ENCODE peak calls at places on chromosomes 7 and 10, in eight cellular contexts. N, U, F, A, J, K, C and Z are unnamed samples.

GRCh38 chr10:49001402-49001801 is 61.8 kb upstream of the LRRC18 start:
- DNase-seq in N (no peak), F (peak), C (no peak), J (no peak), A (no peak), K (no peak), U (no peak), Z (no peak)

GRCh38 chr7:148856891-148857290 is 27.2 kb downstream of the EZH2 start:
- DNase-seq in F (no peak), C (peak), U (no peak), A (no peak), J (no peak), N (peak), K (no peak), Z (peak)

GRCh38 chr10:22325272-22325947 is 4.5 kb downstream of the BMI1 start:
- DNase-seq in C (peak), J (peak), A (peak), N (peak), U (peak), K (peak), F (peak), Z (peak)

GRCh38 chr7:128167791-128168666 is 73.0 kb upstream of the LEP start:
- DNase-seq in A (peak), F (no peak), C (no peak), K (no peak), U (no peak), J (no peak), N (no peak), Z (no peak)

GRCh38 chr7:151282111-151282510 is 33.6 kb upstream of the SMARCD3 start:
- DNase-seq in J (no peak), F (no peak), K (no peak), U (no peak), C (no peak), N (no peak), A (no peak), Z (no peak)

GRCh38 chr7:77734590-77735421 is 38.5 kb downstream of the RSBN1L start:
- DNase-seq in A (peak), K (no peak), N (no peak), C (no peak), U (no peak), J (no peak), F (no peak), Z (no peak)

GRCh38 chr10:71434760-71435394 is 38.2 kb downstream of the CDH23 start:
- DNase-seq in K (no peak), A (peak), J (no peak), F (no peak), C (no peak), U (no peak), N (no peak), Z (no peak)

GRCh38 chr10:95606922-95607321 is 45.8 kb upstream of the SORBS1 start:
- DNase-seq in A (no peak), C (no peak), N (peak), F (no peak), J (no peak), K (no peak), U (no peak), Z (peak)

GRCh38 chr7:95478139-95479037 is 7.4 kb upstream of the ASB4 start:
- DNase-seq in J (peak), K (no peak), U (no peak), A (peak), F (peak), N (peak), C (no peak), Z (peak)

GRCh38 chr7:29812185-29812876 is 6.0 kb downstream of the WIPF3 start:
- DNase-seq in A (no peak), F (no peak), K (no peak), C (no peak), U (no peak), N (no peak), J (no peak), Z (peak)

GRCh38 chr10:43040482-43041256 is 36.2 kb upstream of the RET start:
- DNase-seq in A (peak), J (no peak), C (no peak), N (no peak), U (peak), F (no peak), K (no peak), Z (no peak)

GRCh38 chr7:141433698-141434097 is 117.5 kb upstream of the AGK start:
- DNase-seq in A (no peak), U (no peak), C (no peak), J (peak), K (no peak), F (no peak), N (no peak), Z (no peak)

GRCh38 chr7:73429622-73430505 is 3.7 kb upstream of the FZD9 start:
- DNase-seq in N (no peak), U (no peak), C (no peak), F (no peak), A (no peak), J (no peak), K (no peak), Z (no peak)

GRCh38 chr10:33252794-33253203 is 81.7 kb downstream of the NRP1 start:
- DNase-seq in J (no peak), K (no peak), N (peak), C (peak), F (no peak), A (no peak), U (no peak), Z (peak)

GRCh38 chr7:72504057-72504456 is 91.9 kb upstream of the CALN1 start:
- DNase-seq in C (no peak), F (no peak), N (no peak), A (no peak), U (no peak), K (no peak), J (no peak), Z (peak)

GRCh38 chr10:12638103-12638502 is 288.8 kb downstream of the CAMK1D start:
- DNase-seq in N (peak), C (no peak), J (no peak), K (no peak), U (no peak), A (peak), F (no peak), Z (peak)

GRCh38 chr7:71558806-71559205 is 426.9 kb downstream of the GALNT17 start:
- DNase-seq in F (no peak), C (no peak), J (no peak), A (no peak), U (no peak), K (no peak), N (no peak), Z (no peak)

GRCh38 chr7:153507885-153508284 is 544.3 kb upstream of the DPP6 start:
- DNase-seq in A (no peak), C (no peak), F (no peak), N (no peak), U (peak), K (no peak), J (no peak), Z (no peak)

GRCh38 chr7:138854115-138854645 is 56.2 kb upstream of the ATP6V0A4 start:
- DNase-seq in U (no peak), K (no peak), C (peak), J (no peak), N (no peak), F (no peak), A (no peak), Z (no peak)

GRCh38 chr7:146844405-146844804 is 727.8 kb downstream of the CNTNAP2 start:
- DNase-seq in F (no peak), K (no peak), C (no peak), J (no peak), A (no peak), N (no peak), U (no peak), Z (no peak)

GRCh38 chr7:119935418-119936025 is 337.5 kb upstream of the KCND2 start:
- DNase-seq in K (no peak), C (peak), U (no peak), J (no peak), F (no peak), N (peak), A (no peak), Z (peak)

GRCh38 chr7:121083790-121084251 is 95.3 kb downstream of the CPED1 start:
- DNase-seq in U (no peak), N (peak), A (no peak), K (no peak), F (no peak), C (peak), J (no peak), Z (peak)

GRCh38 chr10:58856508-58857240 is 319.8 kb upstream of the PHYHIPL start:
- DNase-seq in U (no peak), K (no peak), F (no peak), N (peak), A (no peak), C (peak), J (peak), Z (peak)

GRCh38 chr7:141416691-141417268 is 134.4 kb upstream of the AGK start:
- DNase-seq in J (peak), F (no peak), C (no peak), A (no peak), U (no peak), N (no peak), K (no peak), Z (no peak)

DNA sequence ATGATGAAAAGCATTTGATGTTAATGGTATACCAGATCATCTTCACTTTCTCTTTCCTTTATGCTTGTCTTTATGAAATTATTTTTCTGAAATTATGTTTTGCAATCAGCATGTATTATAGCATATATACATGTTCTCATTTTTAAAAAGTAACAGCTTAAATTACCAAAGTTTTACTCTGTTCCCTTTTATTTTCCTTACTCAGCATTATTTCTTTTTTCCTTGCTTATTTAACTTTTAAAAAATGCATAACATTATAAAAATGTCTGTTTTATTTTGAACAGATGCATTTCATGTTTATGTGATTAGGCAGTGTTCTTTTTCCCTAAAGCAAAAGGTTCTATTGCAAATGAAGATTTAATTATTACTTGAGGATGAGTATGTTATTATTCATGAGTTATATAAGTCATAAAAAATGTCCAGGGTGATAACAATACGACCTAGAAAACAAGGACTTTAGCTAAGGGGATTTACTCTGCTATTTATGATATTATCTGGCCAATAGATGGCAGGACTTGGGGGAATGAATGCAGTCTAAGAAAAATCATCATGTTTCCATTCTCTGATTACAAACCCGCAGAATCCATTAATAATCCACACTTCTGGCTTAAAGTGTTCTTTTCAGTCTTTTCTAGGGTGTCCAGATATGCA is 38.5 kb downstream of the CABCOCO1 start:
- DNase-seq in U (no peak), J (no peak), N (no peak), C (no peak), A (no peak), F (no peak), K (no peak), Z (no peak)
- TF ChIP-seq CTCF in U (no peak), J (no peak), N (no peak), C (no peak), A (no peak), F (no peak), K (no peak), Z (peak)

DNA sequence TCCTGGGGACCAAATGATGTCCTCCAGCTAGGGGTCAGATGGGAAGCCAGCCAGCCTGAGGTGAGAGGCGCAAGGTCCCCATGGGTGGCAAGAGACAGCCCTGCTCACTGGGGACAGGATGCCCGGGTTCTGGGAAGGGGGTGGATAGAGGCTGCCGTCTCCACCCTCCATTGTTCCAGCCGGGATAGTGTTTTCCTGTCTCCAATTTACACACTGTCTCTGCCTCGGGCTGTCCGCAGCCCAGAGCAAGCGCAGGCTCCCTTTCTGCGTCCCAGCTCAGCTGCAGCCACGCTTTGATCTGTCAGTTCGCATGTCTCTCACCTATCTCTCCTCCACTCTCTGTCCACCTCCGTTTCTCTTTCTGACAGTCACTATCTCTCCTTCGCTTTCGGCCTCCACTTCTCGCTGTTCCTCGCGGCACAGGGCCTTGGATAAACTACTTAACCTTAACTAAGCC is 2.1 kb downstream of the EPHB4 start:
- DNase-seq in J (no peak), F (no peak), K (no peak), N (no peak), A (no peak), C (peak), U (no peak), Z (no peak)
- H3K4me3 ChIP-seq in J (no peak), F (peak), K (peak), N (peak), A (no peak), C (peak), U (peak), Z (peak)

GRCh38 chr10:1255166-1255565 is 199.0 kb downstream of the WDR37 start:
- DNase-seq in J (no peak), A (no peak), F (no peak), K (no peak), C (no peak), N (no peak), U (no peak), Z (no peak)
- TF ChIP-seq CTCF in J (no peak), A (no peak), F (no peak), K (no peak), C (no peak), N (no peak), U (no peak), Z (no peak)

GRCh38 chr7:4670791-4671190 is 11.3 kb upstream of the FOXK1 start:
- DNase-seq in C (no peak), U (no peak), N (no peak), K (no peak), F (no peak), J (no peak), A (no peak), Z (no peak)

GRCh38 chr7:4665661-4666060 is 16.4 kb upstream of the FOXK1 start:
- DNase-seq in J (no peak), K (no peak), C (peak), N (peak), F (no peak), A (no peak), U (no peak), Z (peak)

GRCh38 chr7:4663239-4663638 is 18.9 kb upstream of the FOXK1 start:
- DNase-seq in A (no peak), U (no peak), K (no peak), C (no peak), N (no peak), J (no peak), F (no peak), Z (no peak)

GRCh38 chr7:4668510-4668847 is 13.6 kb upstream of the FOXK1 start:
- DNase-seq in F (no peak), K (no peak), N (no peak), J (no peak), A (no peak), C (no peak), U (no peak), Z (no peak)

DNA sequence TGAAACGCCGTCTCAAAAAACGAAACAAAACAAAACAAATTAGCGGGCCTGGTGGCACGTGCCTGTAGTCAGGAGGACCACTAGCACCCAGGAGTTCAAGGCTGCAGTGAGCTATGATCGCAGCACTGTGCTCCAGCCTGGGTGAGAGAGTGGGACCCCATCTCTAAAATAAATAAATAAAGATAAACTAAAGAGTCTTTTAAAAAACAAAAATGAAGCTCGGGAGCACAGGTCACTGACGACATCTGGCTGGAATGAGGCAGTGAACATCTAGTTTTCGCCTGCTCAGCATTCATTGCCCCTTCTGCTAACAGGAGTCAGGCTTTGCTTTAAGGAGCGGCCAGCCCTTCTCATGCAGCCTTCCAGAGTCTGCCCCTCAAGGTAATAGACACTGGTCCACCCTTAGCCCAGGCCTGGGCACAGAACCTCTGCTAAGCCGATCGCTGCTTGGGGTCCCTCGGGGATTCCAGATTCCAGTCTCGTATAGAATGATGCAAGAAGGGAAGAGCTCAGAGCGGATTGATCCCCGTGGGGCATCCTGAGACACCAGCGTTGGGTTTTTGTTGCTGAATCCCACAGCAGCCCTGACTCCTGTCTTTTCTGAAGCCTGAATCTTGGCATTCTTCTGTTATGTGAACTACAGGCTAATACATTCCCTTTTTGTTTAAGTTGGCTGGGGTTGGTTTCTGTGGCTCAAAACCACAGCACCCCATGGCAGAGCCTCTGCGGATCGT is 14.2 kb upstream of the FOXK1 start:
- DNase-seq in A (no peak), C (peak), K (no peak), N (peak), U (no peak), F (no peak), J (no peak), Z (peak)
- H3K4me3 ChIP-seq in A (no peak), C (no peak), K (no peak), N (no peak), U (no peak), F (no peak), J (no peak), Z (no peak)

GRCh38 chr10:29241925-29242324 is 46.9 kb upstream of the LYZL1 start:
- DNase-seq in A (no peak), N (no peak), U (no peak), C (no peak), K (no peak), F (no peak), J (no peak), Z (no peak)

GRCh38 chr10:29245476-29245875 is 43.4 kb upstream of the LYZL1 start:
- DNase-seq in C (no peak), F (no peak), A (no peak), K (no peak), J (peak), N (no peak), U (no peak), Z (no peak)

GRCh38 chr10:29243061-29243460 is 45.8 kb upstream of the LYZL1 start:
- DNase-seq in F (no peak), J (no peak), A (no peak), N (no peak), U (no peak), C (no peak), K (no peak), Z (no peak)

GRCh38 chr10:29244978-29245377 is 43.9 kb upstream of the LYZL1 start:
- DNase-seq in C (no peak), F (no peak), J (no peak), N (no peak), K (no peak), U (no peak), A (no peak), Z (no peak)

DNA sequence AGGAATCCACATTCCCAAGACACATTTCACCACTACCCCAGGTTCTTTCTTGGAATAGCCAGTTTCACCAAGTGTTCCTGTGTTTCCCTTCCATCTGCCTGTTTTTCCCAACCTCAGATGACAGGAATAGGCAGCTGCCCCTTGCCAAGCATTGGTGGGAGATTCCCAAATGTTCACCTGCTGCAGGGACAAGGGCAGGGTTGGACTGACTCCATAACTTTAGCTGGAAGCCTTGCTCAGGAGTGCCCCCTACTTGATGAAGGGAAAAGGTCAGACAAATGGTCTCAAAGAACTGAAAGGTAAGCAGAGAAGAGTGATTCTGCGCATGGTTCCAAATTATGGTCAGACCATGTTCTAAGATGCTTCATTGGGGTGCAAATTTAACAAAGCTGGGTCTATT is 45.1 kb upstream of the LYZL1 start:
- DNase-seq in U (no peak), F (no peak), K (no peak), A (no peak), N (no peak), J (peak), C (peak), Z (peak)
- TF ChIP-seq CTCF in U (no peak), F (no peak), K (peak), A (no peak), N (peak), J (peak), C (peak), Z (peak)